ENCODE peak calls at places on chromosomes 13 and 19, in four cellular contexts. One of them, this sample, is unnamed.

GRCh38 chr13:86757236-86757978 is 913.8 kb upstream of the SLITRK5 start:
- DNase-seq in kidney tubule cell: no peak
- DNase-seq in skeletal muscle cell: no peak
- DNase-seq in EL: no peak
- DNase-seq in this sample: peak

GRCh38 chr19:3073159-3073563 is 10.9 kb upstream of the TLE5 start:
- DNase-seq in kidney tubule cell: peak
- DNase-seq in EL: peak
- DNase-seq in skeletal muscle cell: no peak
- DNase-seq in this sample: no peak

GRCh38 chr19:47096721-47097120 is 16.9 kb downstream of the ZC3H4 start:
- DNase-seq in EL: no peak
- DNase-seq in kidney tubule cell: no peak
- DNase-seq in skeletal muscle cell: no peak
- DNase-seq in this sample: no peak

GRCh38 chr19:41309225-41310030 is 544 bp upstream of the CCDC97 start:
- DNase-seq in kidney tubule cell: peak
- DNase-seq in skeletal muscle cell: no peak
- DNase-seq in EL: peak
- DNase-seq in this sample: no peak

GRCh38 chr19:24069907-24070657 is 16.9 kb upstream of the ZNF254 start:
- DNase-seq in kidney tubule cell: peak
- DNase-seq in EL: peak
- DNase-seq in skeletal muscle cell: no peak
- DNase-seq in this sample: no peak

GRCh38 chr13:90615236-90615635 is 732.3 kb upstream of the MIR17HG start:
- DNase-seq in skeletal muscle cell: no peak
- DNase-seq in kidney tubule cell: no peak
- DNase-seq in EL: no peak
- DNase-seq in this sample: no peak

GRCh38 chr13:81639984-81640582 is 1299.2 kb upstream of the SPRY2 start:
- DNase-seq in kidney tubule cell: peak
- DNase-seq in skeletal muscle cell: no peak
- DNase-seq in EL: peak
- DNase-seq in this sample: no peak

GRCh38 chr19:2461751-2462634 is 5.2 kb upstream of the LMNB2 start:
- DNase-seq in skeletal muscle cell: no peak
- DNase-seq in kidney tubule cell: peak
- DNase-seq in EL: peak
- DNase-seq in this sample: peak

GRCh38 chr13:72397265-72397664 is 330.2 kb downstream of the MZT1 start:
- DNase-seq in EL: no peak
- DNase-seq in kidney tubule cell: no peak
- DNase-seq in skeletal muscle cell: no peak
- DNase-seq in this sample: no peak

GRCh38 chr19:49983645-49984229 is 22.8 kb upstream of the SIGLEC11 start:
- DNase-seq in kidney tubule cell: peak
- DNase-seq in skeletal muscle cell: no peak
- DNase-seq in EL: peak
- DNase-seq in this sample: peak

GRCh38 chr13:111914241-111915103 is 152.5 kb upstream of the SOX1 start:
- DNase-seq in kidney tubule cell: no peak
- DNase-seq in skeletal muscle cell: no peak
- DNase-seq in EL: no peak
- DNase-seq in this sample: no peak

GRCh38 chr13:62194371-62194770 is 778.7 kb upstream of the PCDH20 start:
- DNase-seq in EL: no peak
- DNase-seq in kidney tubule cell: peak
- DNase-seq in skeletal muscle cell: no peak
- DNase-seq in this sample: no peak

GRCh38 chr19:51691122-51692064 is 1.7 kb upstream of the SPACA6 start:
- DNase-seq in skeletal muscle cell: peak
- DNase-seq in kidney tubule cell: peak
- DNase-seq in EL: peak
- DNase-seq in this sample: no peak

GRCh38 chr19:47228937-47229673 is 1.9 kb downstream of the BBC3 start:
- DNase-seq in EL: peak
- DNase-seq in kidney tubule cell: peak
- DNase-seq in skeletal muscle cell: no peak
- DNase-seq in this sample: no peak

GRCh38 chr13:21005193-21005592 is 56.2 kb downstream of the LATS2 start:
- DNase-seq in skeletal muscle cell: no peak
- DNase-seq in EL: no peak
- DNase-seq in kidney tubule cell: no peak
- DNase-seq in this sample: no peak

GRCh38 chr13:21730186-21730880 is 59.5 kb downstream of the FGF9 start:
- DNase-seq in kidney tubule cell: no peak
- DNase-seq in EL: no peak
- DNase-seq in skeletal muscle cell: no peak
- DNase-seq in this sample: no peak

GRCh38 chr19:49362048-49362925 is at the start of gene TEAD2:
- DNase-seq in kidney tubule cell: peak
- DNase-seq in skeletal muscle cell: no peak
- DNase-seq in EL: peak
- DNase-seq in this sample: no peak

GRCh38 chr13:33158830-33159229 is 126.7 kb downstream of the STARD13 start:
- DNase-seq in EL: no peak
- DNase-seq in skeletal muscle cell: no peak
- DNase-seq in kidney tubule cell: no peak
- DNase-seq in this sample: no peak

GRCh38 chr13:20150561-20150960 is 10.3 kb downstream of the GJA3 start:
- DNase-seq in kidney tubule cell: no peak
- DNase-seq in skeletal muscle cell: no peak
- DNase-seq in EL: no peak
- DNase-seq in this sample: no peak

GRCh38 chr19:37763488-37763887 is 15.9 kb downstream of the ZNF573 start:
- DNase-seq in skeletal muscle cell: no peak
- DNase-seq in kidney tubule cell: peak
- DNase-seq in EL: peak
- DNase-seq in this sample: no peak

GRCh38 chr19:58218899-58219298 is 9.8 kb upstream of the ZNF544 start:
- DNase-seq in skeletal muscle cell: no peak
- DNase-seq in kidney tubule cell: peak
- DNase-seq in EL: peak
- DNase-seq in this sample: peak

GRCh38 chr19:53696951-53697350 is 65.2 kb downstream of the DPRX start:
- DNase-seq in kidney tubule cell: no peak
- DNase-seq in skeletal muscle cell: no peak
- DNase-seq in EL: no peak
- DNase-seq in this sample: no peak

GRCh38 chr19:58387338-58388174 is 487 bp downstream of the RPS5 start:
- DNase-seq in kidney tubule cell: no peak
- DNase-seq in skeletal muscle cell: no peak
- DNase-seq in EL: no peak
- DNase-seq in this sample: no peak

GRCh38 chr13:78326608-78327007 is 276.7 kb downstream of the POU4F1 start:
- DNase-seq in EL: no peak
- DNase-seq in kidney tubule cell: peak
- DNase-seq in skeletal muscle cell: no peak
- DNase-seq in this sample: no peak

GRCh38 chr19:1151037-1151716 is 22.9 kb downstream of the SBNO2 start:
- DNase-seq in skeletal muscle cell: no peak
- DNase-seq in EL: no peak
- DNase-seq in kidney tubule cell: no peak
- DNase-seq in this sample: no peak

GRCh38 chr13:27595055-27595811 is 25.1 kb downstream of the LNX2 start:
- DNase-seq in skeletal muscle cell: no peak
- DNase-seq in kidney tubule cell: peak
- DNase-seq in EL: no peak
- DNase-seq in this sample: no peak

GRCh38 chr13:49302222-49302621 is 54.5 kb downstream of the CDADC1 start:
- DNase-seq in EL: no peak
- DNase-seq in kidney tubule cell: no peak
- DNase-seq in skeletal muscle cell: no peak
- DNase-seq in this sample: no peak

GRCh38 chr19:7679017-7679720 is 1.5 kb upstream of the TRAPPC5 start:
- DNase-seq in skeletal muscle cell: no peak
- DNase-seq in kidney tubule cell: peak
- DNase-seq in EL: no peak
- DNase-seq in this sample: peak

GRCh38 chr19:18846862-18847515 is 15.2 kb downstream of the UPF1 start:
- DNase-seq in EL: peak
- DNase-seq in skeletal muscle cell: no peak
- DNase-seq in kidney tubule cell: peak
- DNase-seq in this sample: peak

GRCh38 chr19:524062-524674 is 7.4 kb upstream of the CDC34 start:
- DNase-seq in EL: no peak
- DNase-seq in kidney tubule cell: no peak
- DNase-seq in skeletal muscle cell: no peak
- DNase-seq in this sample: no peak

GRCh38 chr13:33937373-33938087 is 119.6 kb downstream of the RFC3 start:
- DNase-seq in skeletal muscle cell: no peak
- DNase-seq in kidney tubule cell: peak
- DNase-seq in EL: no peak
- DNase-seq in this sample: no peak

GRCh38 chr13:65292488-65292901 is 1937.6 kb downstream of the PCDH9 start:
- DNase-seq in skeletal muscle cell: peak
- DNase-seq in kidney tubule cell: no peak
- DNase-seq in EL: peak
- DNase-seq in this sample: no peak

GRCh38 chr19:46745521-46746280 is at the start of gene FKRP:
- DNase-seq in kidney tubule cell: no peak
- DNase-seq in EL: no peak
- DNase-seq in skeletal muscle cell: no peak
- DNase-seq in this sample: peak

GRCh38 chr19:18091217-18091608 is 4.5 kb upstream of the IL12RB1 start:
- DNase-seq in skeletal muscle cell: no peak
- DNase-seq in EL: no peak
- DNase-seq in kidney tubule cell: no peak
- DNase-seq in this sample: peak

GRCh38 chr19:19274716-19275115 is 1.6 kb upstream of the TM6SF2 start:
- DNase-seq in kidney tubule cell: no peak
- DNase-seq in skeletal muscle cell: no peak
- DNase-seq in EL: no peak
- DNase-seq in this sample: no peak